ENCODE peak calls at places on chromosomes 5 and 9, in five cellular contexts. One of them, this sample, is unnamed.

GRCh38 chr5:87360132-87360531 is 52.6 kb downstream of the CCNH start:
- DNase-seq in A549: no peak
- DNase-seq in K562: no peak
- DNase-seq in GM12878: no peak
- DNase-seq in HepG2: no peak
- DNase-seq in this sample: no peak

GRCh38 chr5:141492168-141492885 is 3.4 kb downstream of the PCDHGC5 start:
- DNase-seq in A549: no peak
- DNase-seq in K562: no peak
- DNase-seq in GM12878: no peak
- DNase-seq in HepG2: no peak
- DNase-seq in this sample: peak; percentile 49

GRCh38 chr5:125470503-125470902 is 724.1 kb upstream of the ZNF608 start:
- DNase-seq in A549: no peak
- DNase-seq in K562: no peak
- DNase-seq in GM12878: no peak
- DNase-seq in HepG2: no peak
- DNase-seq in this sample: no peak

GRCh38 chr9:15416880-15417279 is 5.8 kb upstream of the SNAPC3 start:
- DNase-seq in A549: no peak
- DNase-seq in K562: peak; percentile 57
- DNase-seq in GM12878: no peak
- DNase-seq in HepG2: peak; percentile 56
- DNase-seq in this sample: peak; percentile 56

GRCh38 chr9:70040506-70040905 is 3.1 kb upstream of the MAMDC2 start:
- DNase-seq in A549: no peak
- DNase-seq in K562: no peak
- DNase-seq in GM12878: no peak
- DNase-seq in HepG2: no peak
- DNase-seq in this sample: no peak

GRCh38 chr9:114296338-114296737 is 26.6 kb upstream of the ORM1 start:
- DNase-seq in A549: no peak
- DNase-seq in K562: no peak
- DNase-seq in GM12878: no peak
- DNase-seq in HepG2: no peak
- DNase-seq in this sample: no peak

GRCh38 chr9:15999422-16000339 is 446.8 kb downstream of the CCDC171 start:
- DNase-seq in A549: peak; percentile 50
- DNase-seq in K562: no peak
- DNase-seq in GM12878: no peak
- DNase-seq in HepG2: no peak
- DNase-seq in this sample: no peak

GRCh38 chr9:2242778-2243395 is 227.7 kb downstream of the SMARCA2 start:
- DNase-seq in A549: no peak
- DNase-seq in K562: no peak
- DNase-seq in GM12878: no peak
- DNase-seq in HepG2: no peak
- DNase-seq in this sample: no peak

GRCh38 chr9:131094622-131095021 is 1.7 kb upstream of the AIF1L start:
- DNase-seq in A549: no peak
- DNase-seq in K562: peak; percentile 79
- DNase-seq in GM12878: no peak
- DNase-seq in HepG2: no peak
- DNase-seq in this sample: no peak

GRCh38 chr5:143484604-143485003 is 81.1 kb upstream of the NR3C1 start:
- DNase-seq in A549: no peak
- DNase-seq in K562: no peak
- DNase-seq in GM12878: no peak
- DNase-seq in HepG2: no peak
- DNase-seq in this sample: no peak

GRCh38 chr9:99368341-99369326 is 146.6 kb downstream of the SEC61B start:
- DNase-seq in A549: no peak
- DNase-seq in K562: no peak
- DNase-seq in GM12878: peak; percentile 24
- DNase-seq in HepG2: no peak
- DNase-seq in this sample: no peak

DNA sequence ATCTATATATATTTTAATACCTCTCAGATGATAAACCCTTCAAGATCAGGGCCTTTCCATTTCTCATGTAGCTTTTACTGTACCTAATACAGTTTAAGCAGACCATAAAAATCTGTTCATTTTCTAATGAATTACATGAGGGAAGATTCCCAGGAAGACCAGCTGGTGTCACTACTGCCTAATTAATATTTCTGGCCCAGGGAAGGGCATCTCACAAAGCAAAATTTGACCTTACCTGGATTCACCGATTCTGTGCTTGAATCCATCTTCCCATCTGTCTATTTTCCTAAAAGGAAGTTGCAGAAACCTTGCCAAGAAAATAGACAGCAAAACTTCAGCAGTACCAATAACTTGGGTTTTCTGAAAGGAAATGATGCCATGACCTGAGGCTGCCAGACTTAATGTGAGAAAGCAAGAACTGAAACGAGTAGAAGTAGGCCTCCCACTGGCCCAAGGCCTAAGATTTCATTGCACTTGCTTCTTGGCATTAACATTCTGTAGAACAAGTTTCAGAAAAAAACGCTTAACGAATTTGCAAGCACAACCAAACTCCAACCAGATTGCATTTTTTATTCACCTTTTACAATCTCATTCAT is 83.0 kb upstream of the GLIS3 start:
- DNase-seq in A549: no peak
- DNase-seq in K562: peak; percentile 10
- DNase-seq in GM12878: peak; percentile 40
- DNase-seq in HepG2: no peak
- DNase-seq in this sample: no peak
- TF ChIP-seq CTCF in A549: peak; percentile 70
- TF ChIP-seq CTCF in K562: no peak
- TF ChIP-seq CTCF in GM12878: peak; percentile 58
- TF ChIP-seq CTCF in HepG2: peak; percentile 48
- TF ChIP-seq CTCF in this sample: no peak

GRCh38 chr9:77063645-77064285 is 44.3 kb downstream of the FOXB2 start:
- DNase-seq in A549: no peak
- DNase-seq in K562: no peak
- DNase-seq in GM12878: no peak
- DNase-seq in HepG2: no peak
- DNase-seq in this sample: no peak
- TF ChIP-seq ESRRA in A549: no peak
- TF ChIP-seq ESRRA in K562: no peak
- TF ChIP-seq ESRRA in GM12878: no peak
- TF ChIP-seq ESRRA in HepG2: no peak
- TF ChIP-seq ESRRA in this sample: no peak

GRCh38 chr9:86549920-86550319 is 195.7 kb upstream of the TUT7 start:
- DNase-seq in A549: no peak
- DNase-seq in K562: no peak
- DNase-seq in GM12878: no peak
- DNase-seq in HepG2: no peak
- DNase-seq in this sample: no peak
- TF ChIP-seq MAX in A549: no peak
- TF ChIP-seq MAX in K562: no peak
- TF ChIP-seq MAX in GM12878: no peak
- TF ChIP-seq MAX in HepG2: no peak
- TF ChIP-seq MAX in this sample: no peak

DNA sequence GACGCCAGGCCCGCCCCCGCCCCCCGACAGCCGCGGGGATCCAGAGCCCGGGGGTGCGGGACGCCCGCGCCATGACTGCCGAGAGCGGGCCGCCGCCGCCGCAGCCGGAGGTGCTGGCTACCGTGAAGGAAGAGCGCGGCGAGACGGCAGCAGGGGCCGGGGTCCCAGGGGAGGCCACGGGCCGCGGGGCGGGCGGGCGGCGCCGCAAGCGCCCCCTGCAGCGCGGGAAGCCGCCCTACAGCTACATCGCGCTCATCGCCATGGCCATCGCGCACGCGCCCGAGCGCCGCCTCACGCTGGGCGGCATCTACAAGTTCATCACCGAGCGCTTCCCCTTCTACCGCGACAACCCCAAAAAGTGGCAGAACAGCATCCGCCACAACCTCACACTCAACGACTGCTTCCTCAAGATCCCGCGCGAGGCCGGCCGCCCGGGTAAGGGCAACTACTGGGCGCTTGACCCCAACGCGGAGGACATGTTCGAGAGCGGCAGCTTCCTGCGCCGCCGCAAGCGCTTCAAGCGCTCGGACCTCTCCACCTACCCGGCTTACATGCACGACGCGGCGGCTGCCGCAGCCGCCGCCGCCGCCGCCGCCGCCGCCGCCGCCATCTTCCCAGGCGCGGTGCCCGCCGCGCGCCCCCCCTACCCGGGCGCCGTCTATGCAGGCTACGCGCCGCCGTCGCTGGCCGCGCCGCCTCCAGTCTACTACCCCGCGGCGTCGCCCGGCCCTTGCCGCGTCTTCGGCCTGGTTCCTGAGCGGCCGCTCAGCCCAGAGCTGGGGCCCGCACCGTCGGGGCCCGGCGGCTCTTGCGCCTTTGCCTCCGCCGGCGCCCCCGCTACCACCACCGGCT is 1.0 kb downstream of the FOXE1 start:
- DNase-seq in A549: peak; percentile 41
- DNase-seq in K562: no peak
- DNase-seq in GM12878: no peak
- DNase-seq in HepG2: no peak
- DNase-seq in this sample: peak; percentile 61
- TF ChIP-seq CTCF in A549: peak; percentile 75
- TF ChIP-seq CTCF in K562: no peak
- TF ChIP-seq CTCF in GM12878: peak; percentile 3
- TF ChIP-seq CTCF in HepG2: no peak
- TF ChIP-seq CTCF in this sample: no peak

GRCh38 chr9:124660341-124660801 is 110.7 kb downstream of the NR6A1 start:
- DNase-seq in A549: no peak
- DNase-seq in K562: peak; percentile 42
- DNase-seq in GM12878: peak; percentile 60
- DNase-seq in HepG2: peak; percentile 36
- DNase-seq in this sample: no peak
- TF ChIP-seq ESRRA in A549: no peak
- TF ChIP-seq ESRRA in K562: no peak
- TF ChIP-seq ESRRA in GM12878: no peak
- TF ChIP-seq ESRRA in HepG2: no peak
- TF ChIP-seq ESRRA in this sample: no peak

GRCh38 chr5:176740702-176741565 is 69.4 kb upstream of the UNC5A start:
- DNase-seq in A549: no peak
- DNase-seq in K562: no peak
- DNase-seq in GM12878: no peak
- DNase-seq in HepG2: no peak
- DNase-seq in this sample: no peak
- TF ChIP-seq MAX in A549: no peak
- TF ChIP-seq MAX in K562: no peak
- TF ChIP-seq MAX in GM12878: no peak
- TF ChIP-seq MAX in HepG2: no peak
- TF ChIP-seq MAX in this sample: no peak